ENCODE peak calls at places on chromosome 22, in seven cellular contexts. C, K, O, W, S, E and L are unnamed samples.
A peak's percentile ranks its signal among the peaks of the same experiment; 100 is the strongest.

GRCh38 chr22:48567213-48567975 is 1260.3 kb downstream of the BRD1 start:
- DNase-seq in C (no peak), K (peak; percentile 23), O (no peak), W (no peak), S (no peak), E (no peak), L (no peak)

GRCh38 chr22:36921309-36922096 is 8.1 kb downstream of the CSF2RB start:
- DNase-seq in C (no peak), K (no peak), O (no peak), W (no peak), S (no peak), E (no peak), L (no peak)

GRCh38 chr22:48099671-48100070 is 1337.2 kb downstream of the TBC1D22A start:
- DNase-seq in C (no peak), K (no peak), O (peak; percentile 63), W (no peak), S (no peak), E (no peak), L (peak; percentile 5)

GRCh38 chr22:37381489-37381888 is 45.8 kb downstream of the ELFN2 start:
- DNase-seq in C (no peak), K (no peak), O (no peak), W (peak; percentile 61), S (no peak), E (no peak), L (no peak)

GRCh38 chr22:30763815-30764686 is 69.4 kb downstream of the OSBP2 start:
- DNase-seq in C (peak; percentile 59), K (no peak), O (no peak), W (peak; percentile 86), S (peak; percentile 84), E (no peak), L (peak; percentile 79)

GRCh38 chr22:26548984-26549383 is 36.7 kb upstream of the TFIP11 start:
- DNase-seq in C (no peak), K (no peak), O (no peak), W (no peak), S (no peak), E (no peak), L (no peak)

GRCh38 chr22:37020192-37020479 is 594 bp downstream of the MPST start:
- DNase-seq in C (peak; percentile 27), K (no peak), O (peak; percentile 69), W (peak; percentile 47), S (peak; percentile 61), E (no peak), L (peak; percentile 73)

GRCh38 chr22:17875156-17875555 is 100.9 kb upstream of the BID start:
- DNase-seq in C (no peak), K (peak; percentile 15), O (no peak), W (no peak), S (no peak), E (no peak), L (no peak)

GRCh38 chr22:35212996-35213395 is 44.3 kb upstream of the HMGXB4 start:
- DNase-seq in C (no peak), K (no peak), O (no peak), W (no peak), S (no peak), E (no peak), L (no peak)

GRCh38 chr22:40512426-40513136 is 123.9 kb downstream of the MRTFA start:
- DNase-seq in C (no peak), K (no peak), O (no peak), W (peak; percentile 99), S (peak; percentile 92), E (no peak), L (no peak)

GRCh38 chr22:35301370-35301874 is 1.7 kb downstream of the TOM1 start:
- DNase-seq in C (no peak), K (peak; percentile 64), O (no peak), W (peak; percentile 96), S (peak; percentile 85), E (no peak), L (peak; percentile 51)

GRCh38 chr22:37742374-37743092 is 45.7 kb downstream of the TRIOBP start:
- DNase-seq in C (peak; percentile 96), K (no peak), O (no peak), W (peak; percentile 91), S (no peak), E (no peak), L (peak; percentile 70)

GRCh38 chr22:27509132-27509920 is 292.2 kb downstream of the MN1 start:
- DNase-seq in C (no peak), K (no peak), O (no peak), W (no peak), S (no peak), E (no peak), L (no peak)

GRCh38 chr22:34297536-34298120 is 377.4 kb upstream of the LARGE1 start:
- DNase-seq in C (no peak), K (no peak), O (no peak), W (no peak), S (no peak), E (no peak), L (no peak)

GRCh38 chr22:38314992-38315800 is 2.0 kb downstream of the CSNK1E start:
- DNase-seq in C (no peak), K (no peak), O (no peak), W (peak; percentile 35), S (no peak), E (no peak), L (no peak)

GRCh38 chr22:37187891-37188761 is at the start of gene C1QTNF6:
- DNase-seq in C (no peak), K (peak; percentile 56), O (peak; percentile 77), W (peak; percentile 35), S (peak; percentile 54), E (peak; percentile 29), L (no peak)

GRCh38 chr22:27991586-27992293 is 72.7 kb upstream of the PITPNB start:
- DNase-seq in C (no peak), K (no peak), O (peak; percentile 46), W (no peak), S (no peak), E (no peak), L (peak; percentile 6)

GRCh38 chr22:41092847-41093371 is 517 bp downstream of the EP300 start:
- DNase-seq in C (no peak), K (peak; percentile 69), O (peak; percentile 80), W (peak; percentile 20), S (peak; percentile 29), E (no peak), L (peak; percentile 58)

GRCh38 chr22:37745548-37746365 is 48.9 kb downstream of the TRIOBP start:
- DNase-seq in C (no peak), K (peak; percentile 94), O (peak; percentile 97), W (peak; percentile 84), S (peak; percentile 82), E (peak; percentile 88), L (peak; percentile 90)

GRCh38 chr22:48593551-48593950 is 1234.1 kb downstream of the BRD1 start:
- DNase-seq in C (no peak), K (no peak), O (no peak), W (no peak), S (no peak), E (no peak), L (no peak)

GRCh38 chr22:32842486-32842885 is 41.0 kb downstream of the TIMP3 start:
- DNase-seq in C (no peak), K (no peak), O (no peak), W (peak; percentile 48), S (no peak), E (no peak), L (no peak)

GRCh38 chr22:32200752-32201151 is 4.1 kb downstream of the RFPL2 start:
- DNase-seq in C (no peak), K (no peak), O (no peak), W (no peak), S (no peak), E (no peak), L (no peak)

GRCh38 chr22:48504519-48505140 is 1323.0 kb downstream of the BRD1 start:
- DNase-seq in C (no peak), K (peak; percentile 36), O (peak; percentile 52), W (no peak), S (no peak), E (peak; percentile 41), L (no peak)

GRCh38 chr22:20884454-20884853 is 25.6 kb downstream of the SNAP29 start:
- DNase-seq in C (no peak), K (no peak), O (no peak), W (no peak), S (no peak), E (no peak), L (no peak)
- H3K27ac ChIP-seq in C (no peak overlapping the region), K (no peak overlapping the region), O (no peak overlapping the region), W (no peak overlapping the region), S (no peak overlapping the region), E (peak overlapping the region; percentile 29), L (no peak overlapping the region)

DNA sequence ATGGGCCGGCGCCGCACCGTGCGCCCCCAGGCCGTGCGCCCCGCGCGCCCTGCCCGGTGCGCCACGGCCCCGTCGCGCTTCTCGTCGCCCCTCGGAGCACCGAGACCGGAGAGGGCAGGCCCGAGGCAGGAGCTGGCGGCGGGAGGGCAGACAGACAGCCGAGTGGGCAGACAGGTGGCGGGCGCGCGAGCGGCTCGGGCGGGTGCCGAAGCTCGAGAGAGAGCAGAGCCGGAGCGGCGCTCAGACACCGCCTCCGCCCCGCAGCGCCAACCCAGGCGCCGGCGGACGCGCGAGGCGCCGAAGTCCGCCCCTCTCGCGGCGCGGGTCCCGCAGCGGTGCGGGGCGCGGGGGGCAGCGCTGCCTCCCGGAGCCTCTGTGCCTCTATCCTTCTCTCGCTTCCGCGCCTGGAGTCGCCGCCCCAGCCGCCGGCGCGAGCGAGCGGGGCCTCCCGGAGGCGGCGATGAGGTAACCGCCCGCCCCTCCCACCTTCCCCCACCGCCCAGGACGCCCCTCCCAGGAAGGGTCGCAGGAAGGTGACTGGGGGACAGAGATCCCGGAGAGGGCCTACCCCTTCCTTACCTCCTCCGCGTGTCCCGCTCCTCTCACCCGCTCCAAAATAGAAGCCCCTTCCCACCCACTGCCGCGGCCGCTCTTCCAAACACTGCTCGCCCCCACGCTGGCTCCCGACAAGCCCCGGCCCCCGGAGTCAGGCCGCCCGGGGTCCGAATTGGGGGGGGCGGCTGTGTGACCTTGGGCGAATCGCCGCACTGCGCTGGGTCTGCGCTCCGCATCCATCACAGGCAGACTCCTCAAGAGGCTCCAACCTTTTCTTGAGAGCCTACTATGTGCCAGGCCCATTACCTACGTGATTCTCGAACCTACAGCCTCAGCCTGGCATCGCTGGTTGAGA is at the start of gene RASL10A:
- DNase-seq in C (no peak), K (peak; percentile 69), O (peak; percentile 71), W (no peak), S (no peak), E (no peak), L (no peak)
- H3K4me3 ChIP-seq in C (peak within 1 kb of the TSS; percentile 28), K (peak within 1 kb of the TSS; percentile 58), O (peak within 1 kb of the TSS; percentile 4), W (peak within 1 kb of the TSS; percentile 12), S (peak within 1 kb of the TSS; percentile 42), E (peak within 1 kb of the TSS; percentile 49), L (no peak within 1 kb of the TSS)

GRCh38 chr22:19851291-19852176 is 3.1 kb downstream of the GNB1L start:
- DNase-seq in C (no peak), K (no peak), O (no peak), W (no peak), S (no peak), E (no peak), L (no peak)
- H3K27ac ChIP-seq in C (peak overlapping the region; percentile 78), K (no peak overlapping the region), O (no peak overlapping the region), W (no peak overlapping the region), S (no peak overlapping the region), E (no peak overlapping the region), L (no peak overlapping the region)

DNA sequence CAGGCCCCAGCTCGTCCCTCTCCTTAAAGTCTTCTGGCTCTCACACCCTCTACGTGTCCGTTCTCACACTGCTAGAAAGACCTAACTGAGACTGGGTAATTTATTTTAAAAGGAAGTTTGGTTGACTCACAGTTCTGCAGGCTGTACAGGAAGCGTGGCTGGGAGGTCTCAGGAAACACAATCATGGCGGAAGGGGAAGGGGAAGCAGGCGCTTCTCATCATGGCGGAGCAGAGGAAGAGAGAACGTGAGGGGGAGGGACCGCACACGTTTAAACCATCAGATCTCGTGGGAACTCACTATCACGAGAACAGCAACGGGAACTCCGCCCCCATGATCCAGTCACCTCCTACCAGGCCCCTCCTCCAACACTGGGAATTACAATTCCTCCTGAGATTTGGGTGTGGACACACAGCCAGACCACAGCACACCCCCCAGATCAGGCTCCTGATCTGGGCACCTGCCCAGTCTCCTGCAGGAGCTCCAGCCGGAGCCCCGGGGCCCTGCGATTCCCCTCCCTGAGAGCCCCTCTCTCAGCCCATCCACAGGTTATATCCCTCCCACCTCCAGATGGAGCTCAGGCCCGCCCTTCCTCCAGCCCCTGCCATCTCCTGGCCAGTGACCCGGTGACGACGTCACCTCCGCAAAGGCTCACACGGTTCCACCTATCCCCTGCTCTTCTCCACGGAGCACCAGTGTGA is 170.2 kb downstream of the BRD1 start:
- DNase-seq in C (peak; percentile 71), K (peak; percentile 82), O (peak; percentile 81), W (no peak), S (no peak), E (no peak), L (peak; percentile 61)
- H3K4me3 ChIP-seq in C (peak overlapping the region; percentile 79), K (peak overlapping the region; percentile 63), O (no peak overlapping the region), W (no peak overlapping the region), S (no peak overlapping the region), E (peak overlapping the region; percentile 25), L (no peak overlapping the region)